ENCODE peak calls at places on chromosome 2, in eight cellular contexts. T, D, M, N, Y, X, Q and J are unnamed samples.

GRCh38 chr2:8171608-8172007 is 510.2 kb upstream of the ID2 start:
- DNase-seq in T (no peak), N (no peak), D (no peak), Y (no peak), X (no peak), M (no peak), Q (no peak), J (no peak)

GRCh38 chr2:20450201-20451108 is 3.6 kb downstream of the RHOB start:
- DNase-seq in T (no peak), N (no peak), D (no peak), X (peak; percentile 66), Y (peak; percentile 81), M (peak; percentile 75), Q (no peak), J (no peak)

GRCh38 chr2:120526047-120526562 is 180.2 kb downstream of the INHBB start:
- DNase-seq in N (no peak), D (no peak), Q (no peak), T (no peak), M (no peak), Y (no peak), X (no peak), J (no peak)

GRCh38 chr2:129812071-129812470 is 167.4 kb upstream of the RAB6C start:
- DNase-seq in M (peak; percentile 43), Q (no peak), D (no peak), T (no peak), N (no peak), X (peak; percentile 55), Y (no peak), J (no peak)

GRCh38 chr2:238869293-238870124 is 21.6 kb downstream of the TWIST2 start:
- DNase-seq in M (no peak), D (no peak), X (no peak), N (no peak), Q (no peak), Y (no peak), T (no peak), J (no peak)

GRCh38 chr2:102027703-102028059 is 35.9 kb downstream of the IL1R2 start:
- DNase-seq in D (no peak), M (no peak), Q (no peak), X (no peak), N (no peak), Y (no peak), T (no peak), J (no peak)

GRCh38 chr2:70960833-70961647 is 17.4 kb upstream of the ANKRD53 start:
- DNase-seq in D (no peak), Q (no peak), X (no peak), T (no peak), N (no peak), Y (no peak), M (no peak), J (peak; percentile 42)

GRCh38 chr2:70707706-70708105 is 60.3 kb downstream of the ADD2 start:
- DNase-seq in N (no peak), X (no peak), T (no peak), M (no peak), D (no peak), Q (no peak), Y (no peak), J (no peak)

GRCh38 chr2:27080140-27080469 is 1.7 kb downstream of the EMILIN1 start:
- DNase-seq in N (no peak), T (no peak), M (no peak), Q (no peak), Y (no peak), X (no peak), D (no peak), J (no peak)

GRCh38 chr2:47007826-47008225 is 92.2 kb upstream of the MCFD2 start:
- DNase-seq in D (no peak), N (no peak), T (no peak), Q (no peak), X (no peak), M (no peak), Y (no peak), J (no peak)

GRCh38 chr2:200378652-200379290 is 72.3 kb downstream of the SPATS2L start:
- DNase-seq in T (no peak), X (no peak), Y (no peak), Q (no peak), D (no peak), N (no peak), M (no peak), J (no peak)

GRCh38 chr2:56580242-56580641 is 396.5 kb downstream of the CCDC85A start:
- DNase-seq in M (no peak), T (no peak), N (no peak), X (no peak), D (no peak), Y (no peak), Q (no peak), J (no peak)

GRCh38 chr2:172664766-172665165 is 70.9 kb upstream of the RAPGEF4 start:
- DNase-seq in T (no peak), X (no peak), Q (no peak), D (no peak), M (no peak), Y (no peak), N (no peak), J (no peak)